ENCODE peak calls at places on chromosomes 1 and 21, in eight cellular contexts. R is progenitor cell of endocrine pancreas; T is activated naive CD4-positive, alpha-beta T cell treated with Interleukin-2 at 50 U/mL for 16 hours; C is activated CD8-positive, alpha-beta memory T cell treated with anti-CD3 and anti-CD28 coated beads, Interleukin-2, amount 50 U/mL, for 4 hours; Z is stimulated activated CD4-positive, alpha-beta T cell treated with anti-CD3 and anti-CD28 coated beads, TNF-alpha, amount 100 ng/mL, for 4 hours; M is HFFc6; O is iris pigment epithelial cell; L is fibroblast of lung. D is an unnamed sample.

GRCh38 chr1:159055181-159055621 is 21.4 kb downstream of the AIM2 start:
- DNase-seq in C (no peak), R (no peak), T (no peak), O (no peak), Z (no peak), L (no peak), M (no peak), D (no peak)

GRCh38 chr1:119774746-119775495 is 6.2 kb upstream of the HMGCS2 start:
- DNase-seq in C (no peak), R (no peak), L (no peak), M (no peak), Z (no peak), T (no peak), O (no peak), D (no peak)

GRCh38 chr1:225849905-225850304 is 32.3 kb downstream of the TMEM63A start:
- DNase-seq in Z (no peak), C (peak; percentile 41), T (peak; percentile 7), O (no peak), L (no peak), M (no peak), R (no peak), D (no peak)

GRCh38 chr1:199956005-199956404 is 71.5 kb upstream of the NR5A2 start:
- DNase-seq in C (no peak), T (no peak), R (no peak), O (no peak), Z (no peak), M (no peak), L (no peak), D (no peak)

GRCh38 chr1:79885101-79885500 is 878.6 kb upstream of the ADGRL4 start:
- DNase-seq in R (no peak), C (no peak), M (no peak), O (no peak), Z (no peak), T (no peak), L (no peak), D (no peak)

GRCh38 chr1:29415156-29415830 is 179.0 kb downstream of the PTPRU start:
- DNase-seq in T (no peak), L (no peak), M (no peak), O (no peak), R (no peak), C (no peak), Z (no peak), D (no peak)

GRCh38 chr1:106793686-106794085 is 262.8 kb upstream of the PRMT6 start:
- DNase-seq in C (no peak), Z (no peak), R (no peak), M (no peak), O (no peak), T (no peak), L (peak; percentile 9), D (no peak)

GRCh38 chr1:223341111-223341510 is 22.9 kb downstream of the SUSD4 start:
- DNase-seq in T (no peak), M (peak; percentile 8), O (no peak), C (no peak), R (no peak), Z (no peak), L (peak; percentile 5), D (peak; percentile 43)

GRCh38 chr1:240004086-240004749 is 87.5 kb upstream of the FMN2 start:
- DNase-seq in Z (no peak), C (no peak), L (peak; percentile 28), T (peak; percentile 8), M (peak; percentile 15), R (no peak), O (no peak), D (no peak)

GRCh38 chr1:117658676-117659075 is 52.8 kb downstream of the TENT5C start:
- DNase-seq in M (no peak), O (no peak), C (peak; percentile 41), Z (peak; percentile 20), R (no peak), L (no peak), T (peak; percentile 51), D (no peak)

GRCh38 chr1:160720366-160720765 is 8.7 kb upstream of the CD48 start:
- DNase-seq in M (no peak), R (no peak), T (no peak), O (peak; percentile 14), Z (no peak), C (no peak), L (no peak), D (no peak)

GRCh38 chr1:211741116-211741515 is 65.7 kb upstream of the NEK2 start:
- DNase-seq in Z (no peak), R (no peak), L (no peak), C (no peak), T (no peak), M (no peak), O (no peak), D (no peak)

GRCh38 chr1:234588402-234588801 is 21.6 kb downstream of the IRF2BP2 start:
- DNase-seq in O (no peak), Z (no peak), C (no peak), R (no peak), L (no peak), T (no peak), M (no peak), D (no peak)

GRCh38 chr1:199612976-199613774 is 414.3 kb upstream of the NR5A2 start:
- DNase-seq in Z (no peak), M (peak; percentile 21), L (no peak), T (no peak), C (no peak), O (peak; percentile 70), R (no peak), D (peak; percentile 72)

GRCh38 chr1:201375169-201375568 is 2.3 kb downstream of the TNNT2 start:
- DNase-seq in Z (no peak), T (no peak), R (no peak), L (no peak), C (no peak), O (no peak), M (no peak), D (no peak)

GRCh38 chr1:4769516-4770280 is 115.3 kb downstream of the AJAP1 start:
- DNase-seq in O (no peak), Z (no peak), R (no peak), M (no peak), C (no peak), T (no peak), L (no peak), D (no peak)

GRCh38 chr21:44455524-44456206 is 355 bp downstream of the LRRC3 start:
- DNase-seq in O (peak; percentile 27), L (peak; percentile 20), M (no peak), T (peak; percentile 41), Z (peak; percentile 21), C (no peak), R (no peak), D (no peak)

D was measured in RCC 7860.